ENCODE peak calls at places on chromosomes 16 and 17, in eight cellular contexts. D, V, Q, Y, G, J, X and B are unnamed samples.

GRCh38 chr17:15957206-15957605 is 12.3 kb downstream of the ADORA2B start:
- DNase-seq in V (no peak), Q (no peak), Y (peak), X (no peak), J (no peak), G (no peak), D (no peak), B (no peak)

GRCh38 chr17:28950017-28950751 is 1.1 kb downstream of the PHF12 start:
- DNase-seq in X (no peak), V (peak), D (peak), Y (peak), G (peak), J (no peak), Q (peak), B (peak)

GRCh38 chr17:17314501-17315071 is 11.4 kb downstream of the NT5M start:
- DNase-seq in X (no peak), D (no peak), Y (no peak), V (no peak), J (no peak), Q (no peak), G (no peak), B (no peak)

GRCh38 chr16:23967775-23968571 is 132.2 kb downstream of the PRKCB start:
- DNase-seq in X (no peak), J (no peak), G (no peak), Y (no peak), D (no peak), Q (no peak), V (no peak), B (no peak)

GRCh38 chr17:9360610-9361571 is 214.7 kb downstream of the STX8 start:
- DNase-seq in Y (peak), J (no peak), G (no peak), Q (peak), D (peak), X (no peak), V (no peak), B (no peak)

GRCh38 chr16:85513180-85513579 is 99.9 kb upstream of the GSE1 start:
- DNase-seq in V (no peak), Q (no peak), J (no peak), D (no peak), Y (no peak), G (no peak), X (no peak), B (no peak)

GRCh38 chr16:72856797-72857196 is 191.1 kb downstream of the ZFHX3 start:
- DNase-seq in V (no peak), G (no peak), D (no peak), J (no peak), X (peak), Q (peak), Y (peak), B (peak)

GRCh38 chr16:69100046-69100765 is 5.2 kb upstream of the HAS3 start:
- DNase-seq in Y (no peak), D (no peak), G (no peak), J (no peak), Q (no peak), V (no peak), X (no peak), B (no peak)

GRCh38 chr16:57998484-57998883 is 2.0 kb downstream of the ZNF319 start:
- DNase-seq in Y (peak), X (no peak), Q (no peak), V (no peak), G (no peak), J (no peak), D (no peak), B (no peak)

GRCh38 chr16:88390265-88390664 is 7.5 kb downstream of the ZNF469 start:
- DNase-seq in Y (no peak), V (no peak), D (no peak), Q (no peak), X (no peak), G (no peak), J (no peak), B (no peak)